ENCODE peak calls at places on chromosomes 7 and 10, in five cellular contexts. W, H, U, E and Q are unnamed samples.
A peak's percentile ranks its signal among the peaks of the same experiment; 100 is the strongest.

GRCh38 chr10:127151541-127151940 is 44.9 kb downstream of the INSYN2A start:
- DNase-seq in W (peak; percentile 65), H (peak; percentile 56), U (no peak), E (no peak), Q (no peak)

GRCh38 chr10:112202561-112203241 is 19.1 kb upstream of the GPAM start:
- DNase-seq in W (peak; percentile 70), H (no peak), U (no peak), E (no peak), Q (peak; percentile 49)

GRCh38 chr7:7653568-7654187 is 13.1 kb downstream of the UMAD1 start:
- DNase-seq in W (no peak), H (peak; percentile 26), U (no peak), E (peak; percentile 18), Q (peak; percentile 60)

GRCh38 chr7:111047595-111047994 is 43.3 kb upstream of the LRRN3 start:
- DNase-seq in W (no peak), H (no peak), U (no peak), E (no peak), Q (no peak)

GRCh38 chr7:148590533-148590932 is at the start of gene C7orf33:
- DNase-seq in W (no peak), H (no peak), U (no peak), E (no peak), Q (no peak)

GRCh38 chr10:132860527-132860926 is 74.6 kb upstream of the NKX6-2 start:
- DNase-seq in W (no peak), H (no peak), U (no peak), E (no peak), Q (no peak)

GRCh38 chr10:28564905-28565304 is 32.0 kb downstream of the WAC start:
- DNase-seq in W (peak; percentile 40), H (no peak), U (no peak), E (no peak), Q (no peak)

GRCh38 chr10:49367600-49367999 is 28.3 kb downstream of the DRGX start:
- DNase-seq in W (no peak), H (no peak), U (no peak), E (no peak), Q (no peak)

GRCh38 chr10:15858895-15859294 is 1.4 kb downstream of the MINDY3 start:
- DNase-seq in W (no peak), H (no peak), U (no peak), E (no peak), Q (peak; percentile 51)

GRCh38 chr10:63578501-63578900 is 57.3 kb downstream of the REEP3 start:
- DNase-seq in W (no peak), H (no peak), U (no peak), E (no peak), Q (no peak)

GRCh38 chr7:24665564-24666294 is 91.5 kb downstream of the GSDME start:
- DNase-seq in W (peak; percentile 58), H (peak; percentile 64), U (peak; percentile 21), E (peak; percentile 30), Q (peak; percentile 72)

GRCh38 chr7:147419001-147419400 is 1171.6 kb upstream of the C7orf33 start:
- DNase-seq in W (peak; percentile 19), H (no peak), U (no peak), E (no peak), Q (no peak)

GRCh38 chr7:113764401-113765035 is 154.3 kb downstream of the PPP1R3A start:
- DNase-seq in W (no peak), H (no peak), U (no peak), E (no peak), Q (no peak)

GRCh38 chr7:151286148-151286547 is 37.7 kb upstream of the SMARCD3 start:
- DNase-seq in W (peak; percentile 14), H (no peak), U (no peak), E (no peak), Q (no peak)

GRCh38 chr10:59138052-59138451 is 38.4 kb upstream of the PHYHIPL start:
- DNase-seq in W (no peak), H (no peak), U (no peak), E (no peak), Q (peak; percentile 67)

GRCh38 chr10:4270116-4270515 is 485.1 kb upstream of the KLF6 start:
- DNase-seq in W (peak; percentile 92), H (peak; percentile 81), U (no peak), E (no peak), Q (peak; percentile 97)

GRCh38 chr7:2520808-2521146 is 1.2 kb downstream of the LFNG start:
- DNase-seq in W (no peak), H (no peak), U (no peak), E (no peak), Q (no peak)

GRCh38 chr10:101545898-101546297 is 42.2 kb downstream of the POLL start:
- DNase-seq in W (no peak), H (no peak), U (no peak), E (no peak), Q (no peak)

GRCh38 chr10:35268791-35269257 is 67.5 kb upstream of the CCNY start:
- DNase-seq in W (no peak), H (no peak), U (no peak), E (no peak), Q (peak; percentile 96)

GRCh38 chr7:84009051-84009450 is 185.5 kb downstream of the SEMA3A start:
- DNase-seq in W (peak; percentile 68), H (no peak), U (no peak), E (no peak), Q (no peak)

GRCh38 chr7:92872701-92873100 is 36.3 kb upstream of the CDK6 start:
- DNase-seq in W (peak; percentile 13), H (no peak), U (no peak), E (no peak), Q (no peak)

GRCh38 chr10:29998142-29998808 is 61.1 kb downstream of the JCAD start:
- DNase-seq in W (peak; percentile 82), H (peak; percentile 83), U (peak; percentile 49), E (peak; percentile 71), Q (peak; percentile 65)

GRCh38 chr7:115631782-115632181 is 398.8 kb downstream of the TFEC start:
- DNase-seq in W (peak; percentile 60), H (peak; percentile 33), U (no peak), E (no peak), Q (no peak)

GRCh38 chr10:1551636-1552338 is 185.5 kb downstream of the ADARB2 start:
- DNase-seq in W (no peak), H (no peak), U (no peak), E (no peak), Q (no peak)

GRCh38 chr7:77242068-77242467 is 42.4 kb upstream of the FGL2 start:
- DNase-seq in W (no peak), H (no peak), U (no peak), E (no peak), Q (no peak)

GRCh38 chr10:70122742-70123141 is 9.9 kb downstream of the AIFM2 start:
- DNase-seq in W (peak; percentile 21), H (peak; percentile 32), U (no peak), E (no peak), Q (no peak)

GRCh38 chr10:89900554-89900953 is 199.2 kb downstream of the KIF20B start:
- DNase-seq in W (no peak), H (no peak), U (no peak), E (no peak), Q (no peak)

GRCh38 chr7:87287738-87288341 is 57.6 kb upstream of the CROT start:
- DNase-seq in W (no peak), H (no peak), U (no peak), E (no peak), Q (no peak)

GRCh38 chr10:101032637-101033201 is 1.7 kb downstream of the SFXN3 start:
- DNase-seq in W (peak; percentile 91), H (peak; percentile 96), U (no peak), E (no peak), Q (peak; percentile 85)

GRCh38 chr7:2358968-2359527 is 4.4 kb downstream of the EIF3B start:
- DNase-seq in W (no peak), H (no peak), U (no peak), E (no peak), Q (no peak)

GRCh38 chr7:30926323-30926722 is 14.7 kb downstream of the AQP1 start:
- DNase-seq in W (no peak), H (no peak), U (no peak), E (no peak), Q (no peak)

DNA sequence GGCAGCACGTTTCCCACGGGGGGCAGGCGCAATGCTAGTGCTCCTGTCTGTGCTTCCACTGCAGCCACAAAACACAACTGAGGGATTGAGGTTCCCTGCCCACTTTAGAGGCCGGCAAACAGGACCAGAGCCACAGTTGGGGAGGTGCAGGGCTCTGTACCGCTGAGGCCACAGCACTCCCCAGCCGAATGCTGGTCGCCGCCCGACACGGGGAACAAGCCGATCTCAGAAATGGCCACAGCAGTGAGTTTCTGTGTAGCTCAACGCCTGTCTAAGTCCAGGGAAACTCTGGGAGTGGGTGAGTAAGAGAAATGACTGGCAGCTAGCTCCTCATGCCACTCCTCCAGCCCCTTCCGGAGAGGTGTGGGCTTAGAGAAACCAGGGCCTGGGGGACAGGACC is 194.0 kb upstream of the VWC2 start:
- DNase-seq in W (no peak), H (no peak), U (no peak), E (no peak), Q (no peak)
- H3K14ac ChIP-seq in W (no peak overlapping the region), H (no peak overlapping the region), U (no peak overlapping the region), E (no peak overlapping the region), Q (no peak overlapping the region)

DNA sequence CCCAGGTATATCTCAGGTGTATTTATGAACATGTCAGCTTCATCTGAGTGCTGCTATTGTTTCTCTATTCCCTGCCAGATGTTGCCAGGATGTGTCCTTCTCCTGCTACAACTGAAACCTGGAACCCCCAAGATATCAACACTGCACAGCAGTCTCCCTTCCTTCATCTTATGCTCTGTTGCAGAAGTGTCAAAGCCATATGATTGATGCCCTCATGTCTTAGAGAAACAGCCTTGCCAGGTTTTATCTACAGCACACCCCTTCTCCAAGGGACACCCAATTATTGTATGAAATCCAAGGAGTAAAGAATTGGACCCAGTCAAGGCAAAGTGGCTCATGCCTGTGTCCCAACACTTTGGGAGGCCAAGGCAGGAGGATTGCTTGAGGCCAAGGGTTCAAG is 60.5 kb upstream of the GHITM start:
- DNase-seq in W (no peak), H (no peak), U (no peak), E (no peak), Q (no peak)
- H3K4me1 ChIP-seq in W (peaks cover 2% of the 10 kb centered on the region), H (peaks cover 5% of the 10 kb centered on the region), U (no peaks in the 10 kb centered on the region), E (no peaks in the 10 kb centered on the region), Q (peaks cover 10% of the 10 kb centered on the region)

GRCh38 chr7:100878013-100878412 is 3.1 kb downstream of the SRRT start:
- DNase-seq in W (no peak), H (no peak), U (no peak), E (no peak), Q (no peak)

GRCh38 chr7:100873599-100874299 is 1.2 kb upstream of the SRRT start:
- DNase-seq in W (no peak), H (no peak), U (no peak), E (no peak), Q (no peak)

GRCh38 chr7:100875356-100875751 is 451 bp downstream of the SRRT start:
- DNase-seq in W (no peak), H (no peak), U (no peak), E (no peak), Q (peak; percentile 45)

GRCh38 chr7:100874577-100875355 is at the start of gene SRRT:
- DNase-seq in W (peak; percentile 97), H (peak; percentile 97), U (peak; percentile 95), E (peak; percentile 97), Q (peak; percentile 100)

DNA sequence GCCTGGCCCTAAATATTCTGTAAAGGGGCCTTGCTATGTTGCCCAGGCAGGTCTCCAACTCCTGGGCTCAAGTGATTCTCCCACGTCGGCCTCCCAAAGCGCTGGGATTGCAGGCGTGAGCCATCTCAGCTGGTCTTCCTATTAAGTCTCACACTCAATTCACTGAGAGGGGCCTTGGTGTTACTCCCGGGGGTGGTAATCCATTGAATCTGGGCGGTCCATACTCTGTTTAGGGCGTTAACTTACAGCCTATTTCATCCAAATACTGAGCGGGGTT is 665 bp upstream of the SRRT start:
- DNase-seq in W (no peak), H (no peak), U (no peak), E (no peak), Q (no peak)
- H3K14ac ChIP-seq in W (peak overlapping the region; percentile 97), H (no peak overlapping the region), U (no peak overlapping the region), E (no peak overlapping the region), Q (peak overlapping the region; percentile 99)

GRCh38 chr7:75920431-75921161 is 5.6 kb downstream of the POR start:
- DNase-seq in W (no peak), H (no peak), U (no peak), E (no peak), Q (peak; percentile 48)
- H3K4me1 ChIP-seq in W (no peaks in the 10 kb centered on the region), H (peaks cover 7% of the 10 kb centered on the region), U (peaks cover 3% of the 10 kb centered on the region), E (peaks cover 7% of the 10 kb centered on the region), Q (peaks cover 5% of the 10 kb centered on the region)